ENCODE peak calls at places on chromosomes 16 and 17, in five cellular contexts. One of them, this sample, is unnamed.

GRCh38 chr16:85462405-85463227 is 150.5 kb upstream of the GSE1 start:
- DNase-seq in SK-N-SH: peak
- DNase-seq in GM23248: peak
- DNase-seq in HCT116: no peak
- DNase-seq in trophoblast cell: peak
- DNase-seq in this sample: peak

GRCh38 chr17:2782030-2782429 is 14.2 kb upstream of the RAP1GAP2 start:
- DNase-seq in SK-N-SH: no peak
- DNase-seq in GM23248: peak
- DNase-seq in HCT116: no peak
- DNase-seq in trophoblast cell: no peak
- DNase-seq in this sample: no peak

GRCh38 chr17:81483862-81484194 is 28.8 kb downstream of the ACTG1 start:
- DNase-seq in SK-N-SH: no peak
- DNase-seq in GM23248: no peak
- DNase-seq in HCT116: no peak
- DNase-seq in trophoblast cell: no peak
- DNase-seq in this sample: peak

GRCh38 chr17:40615295-40615988 is 32.2 kb downstream of the SMARCE1 start:
- DNase-seq in SK-N-SH: peak
- DNase-seq in GM23248: peak
- DNase-seq in HCT116: peak
- DNase-seq in trophoblast cell: peak
- DNase-seq in this sample: peak

GRCh38 chr16:70258065-70258464 is 6.3 kb upstream of the EXOSC6 start:
- DNase-seq in SK-N-SH: no peak
- DNase-seq in GM23248: no peak
- DNase-seq in HCT116: no peak
- DNase-seq in trophoblast cell: no peak
- DNase-seq in this sample: no peak

GRCh38 chr16:81446318-81447275 is 2.0 kb downstream of the CMIP start:
- DNase-seq in SK-N-SH: peak
- DNase-seq in GM23248: peak
- DNase-seq in HCT116: no peak
- DNase-seq in trophoblast cell: peak
- DNase-seq in this sample: no peak

GRCh38 chr16:7561908-7562405 is 229.3 kb downstream of the RBFOX1 start:
- DNase-seq in SK-N-SH: no peak
- DNase-seq in GM23248: no peak
- DNase-seq in HCT116: no peak
- DNase-seq in trophoblast cell: no peak
- DNase-seq in this sample: no peak

GRCh38 chr16:79037429-79038373 is 562.8 kb downstream of the MAF start:
- DNase-seq in SK-N-SH: no peak
- DNase-seq in GM23248: no peak
- DNase-seq in HCT116: no peak
- DNase-seq in trophoblast cell: no peak
- DNase-seq in this sample: no peak

GRCh38 chr17:58630883-58631522 is 60.8 kb downstream of the TEX14 start:
- DNase-seq in SK-N-SH: no peak
- DNase-seq in GM23248: peak
- DNase-seq in HCT116: peak
- DNase-seq in trophoblast cell: peak
- DNase-seq in this sample: peak

GRCh38 chr16:76207270-76207669 is 69.9 kb upstream of the CNTNAP4 start:
- DNase-seq in SK-N-SH: no peak
- DNase-seq in GM23248: no peak
- DNase-seq in HCT116: no peak
- DNase-seq in trophoblast cell: no peak
- DNase-seq in this sample: peak

GRCh38 chr16:64412578-64413280 is 709.1 kb downstream of the CDH11 start:
- DNase-seq in SK-N-SH: no peak
- DNase-seq in GM23248: peak
- DNase-seq in HCT116: no peak
- DNase-seq in trophoblast cell: no peak
- DNase-seq in this sample: no peak

GRCh38 chr17:42065201-42065600 is 14.8 kb upstream of the C17orf113 start:
- DNase-seq in SK-N-SH: no peak
- DNase-seq in GM23248: no peak
- DNase-seq in HCT116: no peak
- DNase-seq in trophoblast cell: peak
- DNase-seq in this sample: no peak

DNA sequence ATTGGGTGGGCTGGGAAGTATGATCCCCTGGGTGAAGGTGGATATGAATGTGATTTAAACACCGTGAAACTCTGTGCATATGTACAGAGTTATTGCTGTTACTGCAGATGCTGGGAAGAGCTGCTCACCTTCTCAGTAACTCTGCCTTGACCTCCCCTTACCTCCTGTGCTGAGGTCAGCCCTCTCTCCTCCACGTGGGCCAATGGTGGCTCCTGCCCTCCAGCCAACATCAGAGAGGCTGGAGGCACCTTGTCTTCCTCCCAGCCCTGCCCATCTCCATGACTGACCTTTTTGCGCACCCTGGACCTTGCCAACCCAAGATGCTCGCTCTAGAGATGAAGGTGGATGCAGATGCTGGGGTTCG is 387 bp upstream of the ASB16 start:
- DNase-seq in SK-N-SH: no peak
- DNase-seq in GM23248: no peak
- DNase-seq in HCT116: no peak
- DNase-seq in trophoblast cell: no peak
- DNase-seq in this sample: no peak
- H3K27ac ChIP-seq in SK-N-SH: no peak
- H3K27ac ChIP-seq in GM23248: no peak
- H3K27ac ChIP-seq in HCT116: no peak
- H3K27ac ChIP-seq in trophoblast cell: no peak
- H3K27ac ChIP-seq in this sample: no peak

GRCh38 chr17:79465011-79466006 is 145.5 kb downstream of the RBFOX3 start:
- DNase-seq in SK-N-SH: peak
- DNase-seq in GM23248: no peak
- DNase-seq in HCT116: no peak
- DNase-seq in trophoblast cell: no peak
- DNase-seq in this sample: no peak

GRCh38 chr17:79464310-79465010 is 146.4 kb downstream of the RBFOX3 start:
- DNase-seq in SK-N-SH: no peak
- DNase-seq in GM23248: no peak
- DNase-seq in HCT116: no peak
- DNase-seq in trophoblast cell: no peak
- DNase-seq in this sample: no peak

GRCh38 chr17:79466562-79467350 is 144.1 kb downstream of the RBFOX3 start:
- DNase-seq in SK-N-SH: no peak
- DNase-seq in GM23248: no peak
- DNase-seq in HCT116: no peak
- DNase-seq in trophoblast cell: no peak
- DNase-seq in this sample: no peak

GRCh38 chr17:79461041-79461440 is 149.8 kb downstream of the RBFOX3 start:
- DNase-seq in SK-N-SH: no peak
- DNase-seq in GM23248: peak
- DNase-seq in HCT116: no peak
- DNase-seq in trophoblast cell: no peak
- DNase-seq in this sample: no peak

GRCh38 chr17:79463421-79464309 is 147.2 kb downstream of the RBFOX3 start:
- DNase-seq in SK-N-SH: no peak
- DNase-seq in GM23248: no peak
- DNase-seq in HCT116: no peak
- DNase-seq in trophoblast cell: no peak
- DNase-seq in this sample: no peak
- H3K9ac ChIP-seq in SK-N-SH: no peak
- H3K9ac ChIP-seq in GM23248: no peak
- H3K9ac ChIP-seq in HCT116: no peak
- H3K9ac ChIP-seq in trophoblast cell: no peak
- H3K9ac ChIP-seq in this sample: no peak

GRCh38 chr17:74987909-74988711 is 678 bp downstream of the CDR2L start:
- DNase-seq in SK-N-SH: peak
- DNase-seq in GM23248: peak
- DNase-seq in HCT116: no peak
- DNase-seq in trophoblast cell: peak
- DNase-seq in this sample: peak
- H3K27ac ChIP-seq in SK-N-SH: peak
- H3K27ac ChIP-seq in GM23248: peak
- H3K27ac ChIP-seq in HCT116: peak
- H3K27ac ChIP-seq in trophoblast cell: peak
- H3K27ac ChIP-seq in this sample: peak

DNA sequence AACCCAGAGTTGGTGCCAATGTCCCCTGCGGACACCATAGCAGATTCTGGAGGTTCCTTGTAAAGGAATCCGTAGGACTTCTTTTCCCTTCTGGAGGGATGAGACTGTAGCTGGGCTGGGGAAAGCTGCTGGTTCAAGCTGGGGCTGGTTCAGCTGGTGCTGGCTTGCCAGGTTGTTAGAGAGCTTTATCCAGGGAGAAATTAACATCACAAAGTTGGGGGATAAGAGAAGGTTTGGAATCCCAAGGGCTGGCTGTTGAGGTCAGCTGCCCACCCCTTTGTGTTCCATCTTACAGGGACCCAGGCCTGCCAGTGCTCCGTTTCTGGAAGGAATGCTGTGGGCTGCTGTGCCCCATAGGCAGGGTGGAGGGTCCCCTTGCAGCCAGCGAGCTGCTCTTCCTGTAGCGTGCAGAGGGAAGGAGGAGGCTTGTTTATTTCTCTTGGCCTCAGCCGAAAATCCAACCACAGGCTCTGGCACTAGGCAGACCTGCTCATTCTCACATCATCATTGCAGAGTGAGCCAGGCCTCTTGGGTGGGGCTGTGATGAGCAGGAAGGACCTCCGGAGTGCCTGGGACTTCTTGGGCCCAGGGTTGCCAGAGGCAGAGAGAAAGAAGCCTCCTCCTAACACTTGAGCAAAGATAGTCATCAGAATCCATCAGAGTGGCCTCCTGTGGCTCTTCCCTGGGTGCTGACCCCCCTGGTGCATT is 251.1 kb downstream of the SEC14L1 start:
- DNase-seq in SK-N-SH: no peak
- DNase-seq in GM23248: peak
- DNase-seq in HCT116: no peak
- DNase-seq in trophoblast cell: no peak
- DNase-seq in this sample: peak
- H3K9ac ChIP-seq in SK-N-SH: peak
- H3K9ac ChIP-seq in GM23248: peak
- H3K9ac ChIP-seq in HCT116: no peak
- H3K9ac ChIP-seq in trophoblast cell: no peak
- H3K9ac ChIP-seq in this sample: peak

DNA sequence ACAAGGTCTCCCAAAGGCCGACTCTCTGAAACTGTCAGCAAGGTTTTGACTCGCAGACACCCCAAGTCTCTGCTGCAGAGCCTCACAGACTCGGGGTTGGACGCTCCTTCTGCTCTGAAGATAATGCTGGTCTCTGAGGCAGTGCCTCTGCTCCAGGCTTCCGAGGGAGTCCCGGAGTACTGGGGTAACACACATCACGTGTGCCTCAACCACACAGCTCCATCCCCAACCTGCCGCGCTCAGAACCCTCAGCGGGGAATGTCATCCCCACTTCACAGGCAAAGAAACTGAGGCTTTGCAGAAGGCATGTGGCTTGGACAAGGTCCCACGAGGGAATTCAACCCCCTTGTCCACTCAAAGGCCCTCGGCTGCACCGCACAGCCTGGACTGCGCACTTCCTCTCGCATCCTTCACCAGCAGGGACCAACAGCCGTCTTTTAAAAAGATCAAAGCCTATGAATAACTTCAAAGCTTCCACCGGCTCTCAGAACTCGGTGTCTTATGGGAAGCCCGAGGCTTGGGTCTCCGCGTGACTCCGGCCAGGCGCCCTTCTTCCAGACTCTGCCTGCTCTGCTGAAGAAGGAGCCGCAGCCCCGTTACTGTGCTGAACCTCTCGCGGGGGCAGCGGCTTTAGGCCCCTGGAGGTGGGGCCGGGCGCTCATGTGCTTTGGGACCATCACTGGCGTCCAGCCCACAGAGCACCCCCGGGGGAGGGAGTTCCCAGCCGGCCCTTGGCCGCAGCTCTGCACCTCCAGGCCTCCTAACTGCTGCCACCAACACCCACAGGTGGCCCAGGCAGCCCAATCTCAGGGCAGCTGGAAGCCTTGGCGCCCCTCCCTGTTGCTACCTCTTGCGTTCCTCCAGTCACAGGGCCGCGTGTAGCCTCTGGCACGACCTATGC is 2.2 kb downstream of the TMEM204 start:
- DNase-seq in SK-N-SH: no peak
- DNase-seq in GM23248: peak
- DNase-seq in HCT116: no peak
- DNase-seq in trophoblast cell: no peak
- DNase-seq in this sample: no peak
- H3K27ac ChIP-seq in SK-N-SH: no peak
- H3K27ac ChIP-seq in GM23248: no peak
- H3K27ac ChIP-seq in HCT116: no peak
- H3K27ac ChIP-seq in trophoblast cell: no peak
- H3K27ac ChIP-seq in this sample: no peak

This sample was measured in neural progenitor cell.